ENCODE peak calls at places on chromosome 21, in ten cellular contexts. One of them, this sample, is unnamed.

GRCh38 chr21:33844104-33844889 is 71.3 kb downstream of the ATP5PO start:
- DNase-seq in A673: no peak
- DNase-seq in cardiac muscle cell: peak
- DNase-seq in tibial artery: no peak
- DNase-seq in pancreas: no peak
- DNase-seq in HFF-Myc: peak
- DNase-seq in heart left ventricle: no peak
- DNase-seq in dorsolateral prefrontal cortex: no peak
- DNase-seq in fibroblast of mammary gland: no peak
- DNase-seq in IMR-90: no peak
- DNase-seq in this sample: peak

GRCh38 chr21:40615503-40616376 is 231.2 kb downstream of the DSCAM start:
- DNase-seq in A673: no peak
- DNase-seq in cardiac muscle cell: no peak
- DNase-seq in fibroblast of mammary gland: no peak
- DNase-seq in IMR-90: no peak
- DNase-seq in pancreas: no peak
- DNase-seq in tibial artery: no peak
- DNase-seq in dorsolateral prefrontal cortex: no peak
- DNase-seq in heart left ventricle: no peak
- DNase-seq in HFF-Myc: no peak
- DNase-seq in this sample: no peak

GRCh38 chr21:32237021-32237420 is 41.8 kb downstream of the MIS18A start:
- DNase-seq in cardiac muscle cell: no peak
- DNase-seq in heart left ventricle: no peak
- DNase-seq in pancreas: no peak
- DNase-seq in fibroblast of mammary gland: peak
- DNase-seq in IMR-90: no peak
- DNase-seq in dorsolateral prefrontal cortex: no peak
- DNase-seq in HFF-Myc: no peak
- DNase-seq in tibial artery: no peak
- DNase-seq in A673: no peak
- DNase-seq in this sample: no peak

GRCh38 chr21:28867401-28867800 is 125.3 kb downstream of the LTN1 start:
- DNase-seq in pancreas: no peak
- DNase-seq in HFF-Myc: no peak
- DNase-seq in cardiac muscle cell: peak
- DNase-seq in fibroblast of mammary gland: peak
- DNase-seq in IMR-90: peak
- DNase-seq in heart left ventricle: no peak
- DNase-seq in A673: no peak
- DNase-seq in tibial artery: no peak
- DNase-seq in dorsolateral prefrontal cortex: no peak
- DNase-seq in this sample: peak

GRCh38 chr21:33734326-33734725 is 92.0 kb downstream of the ITSN1 start:
- DNase-seq in dorsolateral prefrontal cortex: no peak
- DNase-seq in pancreas: no peak
- DNase-seq in IMR-90: peak
- DNase-seq in cardiac muscle cell: no peak
- DNase-seq in heart left ventricle: no peak
- DNase-seq in tibial artery: no peak
- DNase-seq in A673: no peak
- DNase-seq in HFF-Myc: no peak
- DNase-seq in fibroblast of mammary gland: no peak
- DNase-seq in this sample: no peak

GRCh38 chr21:45226540-45227326 is 61.0 kb downstream of the POFUT2 start:
- DNase-seq in pancreas: no peak
- DNase-seq in heart left ventricle: no peak
- DNase-seq in A673: no peak
- DNase-seq in IMR-90: peak
- DNase-seq in dorsolateral prefrontal cortex: no peak
- DNase-seq in tibial artery: no peak
- DNase-seq in cardiac muscle cell: no peak
- DNase-seq in HFF-Myc: no peak
- DNase-seq in fibroblast of mammary gland: peak
- DNase-seq in this sample: no peak

GRCh38 chr21:43733529-43734071 is 14.7 kb downstream of the PDXK start:
- DNase-seq in cardiac muscle cell: peak
- DNase-seq in dorsolateral prefrontal cortex: peak
- DNase-seq in HFF-Myc: no peak
- DNase-seq in IMR-90: peak
- DNase-seq in pancreas: peak
- DNase-seq in tibial artery: no peak
- DNase-seq in A673: peak
- DNase-seq in heart left ventricle: no peak
- DNase-seq in fibroblast of mammary gland: peak
- DNase-seq in this sample: peak

GRCh38 chr21:36566606-36567005 is 86.7 kb upstream of the CLDN14 start:
- DNase-seq in fibroblast of mammary gland: no peak
- DNase-seq in tibial artery: no peak
- DNase-seq in heart left ventricle: no peak
- DNase-seq in HFF-Myc: no peak
- DNase-seq in dorsolateral prefrontal cortex: no peak
- DNase-seq in cardiac muscle cell: no peak
- DNase-seq in IMR-90: no peak
- DNase-seq in pancreas: no peak
- DNase-seq in A673: no peak
- DNase-seq in this sample: no peak

GRCh38 chr21:25999935-26000582 is 170.5 kb downstream of the APP start:
- DNase-seq in fibroblast of mammary gland: no peak
- DNase-seq in cardiac muscle cell: no peak
- DNase-seq in pancreas: no peak
- DNase-seq in dorsolateral prefrontal cortex: no peak
- DNase-seq in HFF-Myc: no peak
- DNase-seq in A673: no peak
- DNase-seq in tibial artery: no peak
- DNase-seq in heart left ventricle: no peak
- DNase-seq in IMR-90: no peak
- DNase-seq in this sample: no peak

GRCh38 chr21:25396135-25396711 is 211.1 kb downstream of the MRPL39 start:
- DNase-seq in pancreas: no peak
- DNase-seq in dorsolateral prefrontal cortex: no peak
- DNase-seq in cardiac muscle cell: no peak
- DNase-seq in IMR-90: no peak
- DNase-seq in tibial artery: no peak
- DNase-seq in heart left ventricle: no peak
- DNase-seq in HFF-Myc: no peak
- DNase-seq in A673: no peak
- DNase-seq in fibroblast of mammary gland: no peak
- DNase-seq in this sample: no peak

GRCh38 chr21:26719750-26720149 is 125.5 kb downstream of the ADAMTS1 start:
- DNase-seq in fibroblast of mammary gland: no peak
- DNase-seq in heart left ventricle: peak
- DNase-seq in HFF-Myc: no peak
- DNase-seq in cardiac muscle cell: no peak
- DNase-seq in tibial artery: no peak
- DNase-seq in A673: no peak
- DNase-seq in pancreas: no peak
- DNase-seq in IMR-90: no peak
- DNase-seq in dorsolateral prefrontal cortex: peak
- DNase-seq in this sample: no peak

GRCh38 chr21:26756491-26757159 is 88.6 kb downstream of the ADAMTS1 start:
- DNase-seq in dorsolateral prefrontal cortex: no peak
- DNase-seq in HFF-Myc: no peak
- DNase-seq in tibial artery: no peak
- DNase-seq in IMR-90: peak
- DNase-seq in pancreas: no peak
- DNase-seq in fibroblast of mammary gland: peak
- DNase-seq in heart left ventricle: no peak
- DNase-seq in A673: no peak
- DNase-seq in cardiac muscle cell: no peak
- DNase-seq in this sample: peak

GRCh38 chr21:35780983-35781382 is 279.3 kb downstream of the SETD4 start:
- DNase-seq in pancreas: no peak
- DNase-seq in HFF-Myc: no peak
- DNase-seq in IMR-90: no peak
- DNase-seq in A673: no peak
- DNase-seq in tibial artery: no peak
- DNase-seq in dorsolateral prefrontal cortex: no peak
- DNase-seq in heart left ventricle: no peak
- DNase-seq in fibroblast of mammary gland: no peak
- DNase-seq in cardiac muscle cell: no peak
- DNase-seq in this sample: no peak

GRCh38 chr21:28253378-28253777 is 739.3 kb downstream of the LTN1 start:
- DNase-seq in heart left ventricle: no peak
- DNase-seq in HFF-Myc: no peak
- DNase-seq in dorsolateral prefrontal cortex: no peak
- DNase-seq in IMR-90: peak
- DNase-seq in pancreas: no peak
- DNase-seq in A673: peak
- DNase-seq in tibial artery: no peak
- DNase-seq in cardiac muscle cell: peak
- DNase-seq in fibroblast of mammary gland: peak
- DNase-seq in this sample: peak

GRCh38 chr21:39120876-39121599 is 62.2 kb downstream of the PSMG1 start:
- DNase-seq in cardiac muscle cell: no peak
- DNase-seq in tibial artery: no peak
- DNase-seq in HFF-Myc: no peak
- DNase-seq in IMR-90: no peak
- DNase-seq in A673: no peak
- DNase-seq in heart left ventricle: no peak
- DNase-seq in pancreas: no peak
- DNase-seq in fibroblast of mammary gland: no peak
- DNase-seq in dorsolateral prefrontal cortex: no peak
- DNase-seq in this sample: no peak
- TF ChIP-seq CTCF in cardiac muscle cell: no peak
- TF ChIP-seq CTCF in tibial artery: no peak
- TF ChIP-seq CTCF in HFF-Myc: no peak
- TF ChIP-seq CTCF in IMR-90: no peak
- TF ChIP-seq CTCF in A673: no peak
- TF ChIP-seq CTCF in heart left ventricle: no peak
- TF ChIP-seq CTCF in pancreas: no peak
- TF ChIP-seq CTCF in fibroblast of mammary gland: no peak
- TF ChIP-seq CTCF in dorsolateral prefrontal cortex: no peak
- TF ChIP-seq CTCF in this sample: no peak

GRCh38 chr21:46461909-46462308 is 3.2 kb downstream of the DIP2A start:
- DNase-seq in heart left ventricle: no peak
- DNase-seq in cardiac muscle cell: no peak
- DNase-seq in dorsolateral prefrontal cortex: no peak
- DNase-seq in HFF-Myc: no peak
- DNase-seq in tibial artery: no peak
- DNase-seq in A673: no peak
- DNase-seq in pancreas: no peak
- DNase-seq in IMR-90: no peak
- DNase-seq in fibroblast of mammary gland: no peak
- DNase-seq in this sample: no peak

GRCh38 chr21:46459024-46459355 is 299 bp downstream of the DIP2A start:
- DNase-seq in HFF-Myc: no peak
- DNase-seq in A673: no peak
- DNase-seq in dorsolateral prefrontal cortex: no peak
- DNase-seq in cardiac muscle cell: no peak
- DNase-seq in fibroblast of mammary gland: no peak
- DNase-seq in IMR-90: no peak
- DNase-seq in pancreas: no peak
- DNase-seq in tibial artery: no peak
- DNase-seq in heart left ventricle: no peak
- DNase-seq in this sample: no peak

GRCh38 chr21:46458315-46459023 is at the start of gene DIP2A:
- DNase-seq in heart left ventricle: peak
- DNase-seq in tibial artery: peak
- DNase-seq in dorsolateral prefrontal cortex: peak
- DNase-seq in fibroblast of mammary gland: peak
- DNase-seq in cardiac muscle cell: peak
- DNase-seq in pancreas: peak
- DNase-seq in HFF-Myc: peak
- DNase-seq in IMR-90: peak
- DNase-seq in A673: peak
- DNase-seq in this sample: peak

GRCh38 chr21:46457801-46458314 is 833 bp upstream of the DIP2A start:
- DNase-seq in A673: peak
- DNase-seq in pancreas: no peak
- DNase-seq in fibroblast of mammary gland: peak
- DNase-seq in IMR-90: peak
- DNase-seq in heart left ventricle: peak
- DNase-seq in tibial artery: peak
- DNase-seq in cardiac muscle cell: peak
- DNase-seq in dorsolateral prefrontal cortex: peak
- DNase-seq in HFF-Myc: no peak
- DNase-seq in this sample: peak

GRCh38 chr21:46459356-46460112 is 843 bp downstream of the DIP2A start:
- DNase-seq in dorsolateral prefrontal cortex: no peak
- DNase-seq in heart left ventricle: peak
- DNase-seq in cardiac muscle cell: peak
- DNase-seq in A673: peak
- DNase-seq in IMR-90: peak
- DNase-seq in fibroblast of mammary gland: peak
- DNase-seq in HFF-Myc: no peak
- DNase-seq in tibial artery: peak
- DNase-seq in pancreas: peak
- DNase-seq in this sample: peak
- H3K4me3 ChIP-seq in dorsolateral prefrontal cortex: peak
- H3K4me3 ChIP-seq in heart left ventricle: peak
- H3K4me3 ChIP-seq in cardiac muscle cell: peak
- H3K4me3 ChIP-seq in A673: peak
- H3K4me3 ChIP-seq in IMR-90: peak
- H3K4me3 ChIP-seq in fibroblast of mammary gland: peak
- H3K4me3 ChIP-seq in HFF-Myc: peak
- H3K4me3 ChIP-seq in tibial artery: peak
- H3K4me3 ChIP-seq in pancreas: peak
- H3K4me3 ChIP-seq in this sample: peak

DNA sequence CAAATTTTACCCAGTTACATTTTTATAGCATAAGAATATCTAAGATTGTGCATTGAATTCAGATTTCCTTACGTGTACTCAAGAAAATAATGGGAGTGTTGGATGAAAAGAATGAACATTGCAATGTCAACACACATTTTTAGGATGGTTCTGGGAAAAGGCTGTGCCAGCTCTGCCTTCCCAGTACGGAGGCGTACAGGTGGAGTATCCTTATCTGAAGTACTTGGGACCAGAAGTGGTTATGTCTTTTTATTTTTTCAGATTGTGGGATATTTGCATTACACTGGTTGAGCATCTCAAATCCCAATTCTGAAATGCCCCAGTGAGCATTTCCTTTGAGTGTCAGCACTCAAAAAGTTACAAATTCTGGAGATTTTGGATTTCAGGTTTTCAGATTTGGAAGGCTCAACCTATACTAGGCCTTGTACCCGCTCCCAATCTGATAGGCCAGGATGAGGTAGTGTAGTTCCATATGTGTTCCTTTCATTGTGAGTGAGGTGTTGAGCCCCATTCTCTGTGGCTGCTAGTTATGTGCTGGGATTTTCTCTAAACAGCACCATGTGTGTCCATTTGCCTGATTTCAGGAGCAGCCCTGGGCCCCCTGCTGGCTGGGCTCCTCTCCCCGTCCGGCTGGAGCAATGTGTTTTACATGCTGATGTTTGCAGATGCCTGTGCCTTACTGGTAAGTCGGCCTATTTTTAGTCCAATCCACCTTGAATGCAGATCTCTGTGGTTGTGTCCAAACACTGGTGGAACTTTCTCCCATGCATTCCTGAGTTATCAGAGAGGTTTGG is 60.8 kb downstream of the SLC37A1 start:
- DNase-seq in heart left ventricle: no peak
- DNase-seq in tibial artery: peak
- DNase-seq in pancreas: peak
- DNase-seq in fibroblast of mammary gland: peak
- DNase-seq in dorsolateral prefrontal cortex: peak
- DNase-seq in A673: no peak
- DNase-seq in HFF-Myc: peak
- DNase-seq in IMR-90: peak
- DNase-seq in cardiac muscle cell: peak
- DNase-seq in this sample: no peak
- TF ChIP-seq CTCF in heart left ventricle: no peak
- TF ChIP-seq CTCF in tibial artery: no peak
- TF ChIP-seq CTCF in pancreas: no peak
- TF ChIP-seq CTCF in fibroblast of mammary gland: peak
- TF ChIP-seq CTCF in dorsolateral prefrontal cortex: no peak
- TF ChIP-seq CTCF in A673: no peak
- TF ChIP-seq CTCF in HFF-Myc: peak
- TF ChIP-seq CTCF in IMR-90: peak
- TF ChIP-seq CTCF in cardiac muscle cell: peak
- TF ChIP-seq CTCF in this sample: peak

GRCh38 chr21:21147374-21147745 is 149.2 kb downstream of the NCAM2 start:
- DNase-seq in cardiac muscle cell: no peak
- DNase-seq in pancreas: no peak
- DNase-seq in IMR-90: no peak
- DNase-seq in A673: no peak
- DNase-seq in heart left ventricle: no peak
- DNase-seq in fibroblast of mammary gland: no peak
- DNase-seq in tibial artery: no peak
- DNase-seq in HFF-Myc: no peak
- DNase-seq in dorsolateral prefrontal cortex: no peak
- DNase-seq in this sample: no peak
- H3K4me3 ChIP-seq in cardiac muscle cell: no peak
- H3K4me3 ChIP-seq in pancreas: no peak
- H3K4me3 ChIP-seq in IMR-90: no peak
- H3K4me3 ChIP-seq in A673: no peak
- H3K4me3 ChIP-seq in heart left ventricle: no peak
- H3K4me3 ChIP-seq in fibroblast of mammary gland: no peak
- H3K4me3 ChIP-seq in tibial artery: no peak
- H3K4me3 ChIP-seq in HFF-Myc: no peak
- H3K4me3 ChIP-seq in dorsolateral prefrontal cortex: no peak
- H3K4me3 ChIP-seq in this sample: no peak

This sample was measured in fibroblast of the aortic adventitia.